ENCODE peak calls at places on chromosomes 11 and 22, in six cellular contexts. D is transverse colon, R is GM12891, E is sigmoid colon, J is breast epithelium, G is GM23338. F is an unnamed sample.
A peak's percentile ranks its signal among the peaks of the same experiment; 100 is the strongest.

GRCh38 chr11:58927393-58928081 is 11.8 kb upstream of the GLYATL1 start:
- DNase-seq in D (peak; percentile 43), J (no peak), E (no peak), G (peak; percentile 99), R (no peak), F (peak; percentile 56)

GRCh38 chr22:44997060-44997459 is 12.7 kb downstream of the PHF21B start:
- DNase-seq in J (no peak), E (no peak), R (no peak), D (no peak), G (no peak), F (no peak)

GRCh38 chr22:19886605-19887250 is 32.1 kb upstream of the GNB1L start:
- DNase-seq in D (no peak), E (no peak), R (no peak), J (no peak), G (no peak), F (no peak)

GRCh38 chr11:47552086-47552580 is 799 bp downstream of the CELF1 start:
- DNase-seq in E (peak; percentile 69), D (no peak), R (no peak), J (no peak), G (peak; percentile 63), F (no peak)

GRCh38 chr11:86741489-86742435 is 58.6 kb upstream of the PRSS23 start:
- DNase-seq in R (no peak), E (no peak), J (no peak), D (no peak), G (no peak), F (no peak)

GRCh38 chr11:110720646-110721283 is 8.5 kb upstream of the ARHGAP20 start:
- DNase-seq in R (no peak), J (no peak), D (no peak), E (no peak), G (no peak), F (no peak)

GRCh38 chr11:117837070-117837776 is 12.7 kb upstream of the FXYD2 start:
- DNase-seq in D (peak; percentile 6), J (no peak), G (no peak), R (no peak), E (peak; percentile 56), F (peak; percentile 20)

GRCh38 chr22:37222440-37222971 is 10.2 kb upstream of the SSTR3 start:
- DNase-seq in D (peak; percentile 28), G (no peak), R (no peak), J (no peak), E (no peak), F (no peak)

GRCh38 chr22:22035203-22035602 is 52.6 kb upstream of the TOP3B start:
- DNase-seq in G (no peak), D (no peak), J (no peak), E (no peak), R (no peak), F (no peak)

GRCh38 chr11:59719556-59719955 is 5.9 kb upstream of the OR10V1 start:
- DNase-seq in J (no peak), E (no peak), D (no peak), G (no peak), R (no peak), F (no peak)

GRCh38 chr11:134466035-134466908 is 54.2 kb upstream of the B3GAT1 start:
- DNase-seq in E (peak; percentile 27), D (peak; percentile 77), R (no peak), J (no peak), G (peak; percentile 76), F (peak; percentile 66)

GRCh38 chr11:19742595-19743292 is 30.1 kb downstream of the NAV2 start:
- DNase-seq in J (peak; percentile 81), D (peak; percentile 83), G (peak; percentile 81), R (peak; percentile 11), E (peak; percentile 92), F (peak; percentile 84)

GRCh38 chr11:12182650-12183511 is 72.5 kb downstream of the MICAL2 start:
- DNase-seq in D (no peak), R (no peak), J (no peak), E (no peak), G (no peak), F (no peak)

GRCh38 chr11:18705651-18706281 is 7.2 kb downstream of the TMEM86A start:
- DNase-seq in G (peak; percentile 54), J (no peak), E (peak; percentile 80), R (no peak), D (peak; percentile 37), F (peak; percentile 35)

GRCh38 chr22:28759861-28760560 is 12.5 kb upstream of the CCDC117 start:
- DNase-seq in E (no peak), J (no peak), D (no peak), G (peak; percentile 82), R (no peak), F (no peak)

GRCh38 chr11:112367453-112367852 is 106.8 kb upstream of the PLET1 start:
- DNase-seq in E (no peak), R (no peak), G (no peak), D (no peak), J (no peak), F (no peak)

GRCh38 chr11:57391546-57391945 is 1.1 kb upstream of the PRG2 start:
- DNase-seq in G (no peak), J (no peak), R (no peak), E (no peak), D (no peak), F (no peak)

GRCh38 chr11:70173018-70173417 is 30.1 kb upstream of the FADD start:
- DNase-seq in J (no peak), R (no peak), D (no peak), G (no peak), E (no peak), F (no peak)

GRCh38 chr11:130999992-131000770 is 83.9 kb upstream of the SNX19 start:
- DNase-seq in J (no peak), D (no peak), R (no peak), G (no peak), E (no peak), F (no peak)

GRCh38 chr11:28383471-28383870 is 275.3 kb downstream of the METTL15 start:
- DNase-seq in D (no peak), J (no peak), E (no peak), R (no peak), G (no peak), F (no peak)

GRCh38 chr22:50606561-50607365 is 6.2 kb downstream of the MAPK8IP2 start:
- DNase-seq in R (no peak), J (no peak), G (no peak), E (no peak), D (no peak), F (no peak)

GRCh38 chr11:45513806-45514340 is 151.5 kb downstream of the CHST1 start:
- DNase-seq in J (no peak), G (no peak), R (no peak), D (no peak), E (no peak), F (no peak)

GRCh38 chr11:45517171-45517770 is 148.2 kb downstream of the CHST1 start:
- DNase-seq in G (no peak), D (no peak), R (no peak), J (no peak), E (peak; percentile 34), F (no peak)

GRCh38 chr11:45518096-45518852 is 147.1 kb downstream of the CHST1 start:
- DNase-seq in R (no peak), E (peak; percentile 34), J (no peak), G (peak; percentile 88), D (no peak), F (no peak)

GRCh38 chr11:45518853-45519545 is 146.4 kb downstream of the CHST1 start:
- DNase-seq in E (peak; percentile 14), J (no peak), D (no peak), R (no peak), G (no peak), F (no peak)
- TF ChIP-seq POLR2AphosphoS5 in E (no peak), J (no peak), D (no peak), R (no peak), G (no peak), F (no peak)

DNA sequence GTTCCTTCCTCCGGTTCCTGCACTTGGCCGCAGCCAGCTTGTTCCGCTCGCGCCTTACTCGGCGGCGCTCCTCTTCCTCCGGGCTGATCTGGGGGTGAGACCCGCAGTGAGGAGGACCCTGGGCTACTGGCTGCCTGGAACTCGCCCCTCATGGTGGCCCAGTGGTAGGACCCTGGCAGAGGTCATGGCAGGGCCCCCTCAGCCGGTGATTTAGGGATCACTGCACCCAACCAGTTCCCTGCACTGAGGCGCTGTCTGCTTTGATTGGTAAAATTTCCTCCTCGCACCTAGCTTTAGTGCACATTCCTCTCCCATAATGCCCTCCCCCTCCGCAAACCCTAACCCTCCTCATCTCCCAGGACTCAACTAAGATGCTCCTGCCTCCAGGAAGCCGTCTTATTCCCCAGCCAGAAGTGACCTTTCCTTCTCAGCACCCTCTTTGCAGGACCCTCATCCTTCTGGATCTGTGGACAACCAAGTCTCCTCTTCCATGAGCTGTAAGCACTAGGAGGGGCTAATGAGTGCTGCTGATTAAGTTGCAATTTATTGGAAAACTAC is 3.6 kb downstream of the CCDC85B start:
- DNase-seq in G (no peak), D (no peak), J (no peak), E (no peak), R (no peak), F (no peak)
- TF ChIP-seq POLR2AphosphoS5 in G (no peak), D (no peak), J (no peak), E (peak; percentile 19), R (no peak), F (no peak)

DNA sequence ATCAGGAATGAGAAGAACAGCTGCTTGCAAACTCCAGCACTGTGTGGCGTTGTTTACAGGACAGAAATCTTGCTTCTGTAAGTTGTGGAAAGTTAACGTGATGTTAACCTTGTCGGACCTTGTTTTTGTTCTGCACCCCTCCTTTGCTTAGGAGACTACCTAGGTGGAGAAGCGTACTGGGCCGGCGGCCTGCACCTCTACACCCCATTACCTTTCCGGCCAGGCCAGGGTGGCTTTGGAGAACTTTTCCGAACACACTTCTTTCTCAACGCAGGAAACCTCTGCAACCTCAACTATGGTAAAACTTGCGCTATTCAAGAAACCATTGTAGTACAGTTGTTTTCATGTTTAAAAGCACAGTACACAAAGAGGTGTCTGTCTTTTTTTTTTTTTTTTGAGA is 33.7 kb downstream of the SAMM50 start:
- DNase-seq in D (no peak), G (no peak), J (no peak), E (peak; percentile 15), R (no peak), F (no peak)
- TF ChIP-seq POLR2AphosphoS5 in D (no peak), G (no peak), J (no peak), E (no peak), R (no peak), F (no peak)

GRCh38 chr11:63620928-63621539 is 6.8 kb upstream of the PLAAT3 start:
- DNase-seq in E (no peak), R (no peak), J (no peak), G (no peak), D (no peak), F (no peak)
- TF ChIP-seq POLR2AphosphoS5 in E (no peak), R (no peak), J (no peak), G (no peak), D (no peak), F (no peak)

GRCh38 chr22:48147831-48148230 is 1385.4 kb downstream of the TBC1D22A start:
- DNase-seq in G (no peak), D (no peak), R (no peak), J (no peak), E (no peak), F (no peak)
- TF ChIP-seq POLR2AphosphoS5 in G (no peak), D (no peak), R (no peak), J (no peak), E (no peak), F (no peak)